ENCODE peak calls at places on chromosome 5, in five cellular contexts. One of them, this sample, is unnamed.

GRCh38 chr5:126900796-126901195 is 123.9 kb downstream of the LMNB1 start:
- DNase-seq in H9: no peak
- DNase-seq in ELF-1: no peak
- DNase-seq in pons: no peak
- DNase-seq in heart right ventricle: no peak
- DNase-seq in this sample: no peak

GRCh38 chr5:172939045-172939444 is 20.2 kb upstream of the RPL26L1 start:
- DNase-seq in ELF-1: peak
- DNase-seq in H9: peak
- DNase-seq in heart right ventricle: no peak
- DNase-seq in pons: no peak
- DNase-seq in this sample: no peak

GRCh38 chr5:179795049-179795862 is 1.5 kb downstream of the LTC4S start:
- DNase-seq in ELF-1: peak
- DNase-seq in H9: peak
- DNase-seq in pons: no peak
- DNase-seq in heart right ventricle: no peak
- DNase-seq in this sample: no peak

GRCh38 chr5:53343187-53343586 is 137.2 kb upstream of the FST start:
- DNase-seq in ELF-1: no peak
- DNase-seq in heart right ventricle: peak
- DNase-seq in pons: peak
- DNase-seq in H9: no peak
- DNase-seq in this sample: no peak

GRCh38 chr5:39716532-39716971 is 291.8 kb upstream of the DAB2 start:
- DNase-seq in H9: peak
- DNase-seq in heart right ventricle: peak
- DNase-seq in ELF-1: peak
- DNase-seq in pons: peak
- DNase-seq in this sample: no peak

GRCh38 chr5:181188700-181189362 is 16.2 kb downstream of the TRIM7 start:
- DNase-seq in H9: peak
- DNase-seq in heart right ventricle: peak
- DNase-seq in ELF-1: peak
- DNase-seq in pons: peak
- DNase-seq in this sample: peak

GRCh38 chr5:152349683-152350526 is 55.2 kb downstream of the NMUR2 start:
- DNase-seq in pons: peak
- DNase-seq in heart right ventricle: peak
- DNase-seq in H9: peak
- DNase-seq in ELF-1: peak
- DNase-seq in this sample: peak

GRCh38 chr5:74232281-74232680 is 408.2 kb downstream of the ENC1 start:
- DNase-seq in H9: no peak
- DNase-seq in heart right ventricle: no peak
- DNase-seq in pons: no peak
- DNase-seq in ELF-1: no peak
- DNase-seq in this sample: no peak

GRCh38 chr5:133859073-133859472 is 109.4 kb downstream of the C5orf15 start:
- DNase-seq in H9: no peak
- DNase-seq in pons: no peak
- DNase-seq in ELF-1: no peak
- DNase-seq in heart right ventricle: no peak
- DNase-seq in this sample: no peak

GRCh38 chr5:100518377-100518776 is 16.8 kb upstream of the FAM174A start:
- DNase-seq in heart right ventricle: no peak
- DNase-seq in ELF-1: no peak
- DNase-seq in H9: peak
- DNase-seq in pons: no peak
- DNase-seq in this sample: no peak

GRCh38 chr5:56429110-56429561 is 196.0 kb upstream of the ANKRD55 start:
- DNase-seq in ELF-1: no peak
- DNase-seq in heart right ventricle: peak
- DNase-seq in pons: no peak
- DNase-seq in H9: no peak
- DNase-seq in this sample: peak

GRCh38 chr5:58764199-58764598 is 181.3 kb downstream of the RAB3C start:
- DNase-seq in ELF-1: no peak
- DNase-seq in pons: no peak
- DNase-seq in heart right ventricle: no peak
- DNase-seq in H9: no peak
- DNase-seq in this sample: no peak

GRCh38 chr5:96709152-96709821 is 47.1 kb downstream of the CAST start:
- DNase-seq in H9: no peak
- DNase-seq in pons: no peak
- DNase-seq in heart right ventricle: no peak
- DNase-seq in ELF-1: no peak
- DNase-seq in this sample: no peak

GRCh38 chr5:148951612-148952011 is 111.2 kb downstream of the SH3TC2 start:
- DNase-seq in pons: no peak
- DNase-seq in heart right ventricle: no peak
- DNase-seq in H9: peak
- DNase-seq in ELF-1: no peak
- DNase-seq in this sample: no peak

GRCh38 chr5:179819296-179820126 is 1.2 kb upstream of the SQSTM1 start:
- DNase-seq in H9: peak
- DNase-seq in ELF-1: peak
- DNase-seq in heart right ventricle: peak
- DNase-seq in pons: peak
- DNase-seq in this sample: peak

GRCh38 chr5:130109152-130109551 is 204.9 kb downstream of the CHSY3 start:
- DNase-seq in H9: no peak
- DNase-seq in ELF-1: no peak
- DNase-seq in heart right ventricle: no peak
- DNase-seq in pons: peak
- DNase-seq in this sample: no peak

GRCh38 chr5:139061274-139061673 is 136.9 kb downstream of the SIL1 start:
- DNase-seq in H9: no peak
- DNase-seq in pons: no peak
- DNase-seq in heart right ventricle: peak
- DNase-seq in ELF-1: no peak
- DNase-seq in this sample: peak

GRCh38 chr5:9543266-9543925 is 2.5 kb downstream of the SEMA5A start:
- DNase-seq in pons: peak
- DNase-seq in ELF-1: no peak
- DNase-seq in H9: no peak
- DNase-seq in heart right ventricle: no peak
- DNase-seq in this sample: no peak

GRCh38 chr5:25435882-25436281 is 791.1 kb upstream of the CDH10 start:
- DNase-seq in pons: no peak
- DNase-seq in ELF-1: no peak
- DNase-seq in H9: no peak
- DNase-seq in heart right ventricle: no peak
- DNase-seq in this sample: no peak

GRCh38 chr5:143135832-143136551 is 267.5 kb downstream of the NR3C1 start:
- DNase-seq in H9: no peak
- DNase-seq in pons: peak
- DNase-seq in heart right ventricle: no peak
- DNase-seq in ELF-1: no peak
- DNase-seq in this sample: peak

GRCh38 chr5:97102010-97102470 is 40.4 kb downstream of the LIX1 start:
- DNase-seq in ELF-1: peak
- DNase-seq in pons: no peak
- DNase-seq in H9: peak
- DNase-seq in heart right ventricle: no peak
- DNase-seq in this sample: no peak

GRCh38 chr5:141637266-141637692 is 482 bp downstream of the RELL2 start:
- DNase-seq in H9: no peak
- DNase-seq in heart right ventricle: no peak
- DNase-seq in ELF-1: peak
- DNase-seq in pons: no peak
- DNase-seq in this sample: no peak

GRCh38 chr5:17748196-17748595 is 113.9 kb downstream of the TAF11L14 start:
- DNase-seq in ELF-1: no peak
- DNase-seq in H9: no peak
- DNase-seq in heart right ventricle: no peak
- DNase-seq in pons: no peak
- DNase-seq in this sample: no peak

GRCh38 chr5:9398227-9398626 is 147.6 kb downstream of the SEMA5A start:
- DNase-seq in H9: no peak
- DNase-seq in ELF-1: no peak
- DNase-seq in pons: no peak
- DNase-seq in heart right ventricle: no peak
- DNase-seq in this sample: no peak

GRCh38 chr5:89097103-89097502 is 214.1 kb upstream of the MEF2C start:
- DNase-seq in heart right ventricle: no peak
- DNase-seq in H9: no peak
- DNase-seq in ELF-1: no peak
- DNase-seq in pons: no peak
- DNase-seq in this sample: no peak

GRCh38 chr5:139552893-139553575 is 8.1 kb upstream of the UBE2D2 start:
- DNase-seq in H9: no peak
- DNase-seq in ELF-1: no peak
- DNase-seq in heart right ventricle: no peak
- DNase-seq in pons: no peak
- DNase-seq in this sample: no peak

GRCh38 chr5:36558652-36559051 is 47.8 kb upstream of the SLC1A3 start:
- DNase-seq in heart right ventricle: no peak
- DNase-seq in H9: no peak
- DNase-seq in pons: no peak
- DNase-seq in ELF-1: no peak
- DNase-seq in this sample: no peak

GRCh38 chr5:161847896-161848510 is at the start of gene GABRA1:
- DNase-seq in ELF-1: peak
- DNase-seq in pons: peak
- DNase-seq in H9: peak
- DNase-seq in heart right ventricle: no peak
- DNase-seq in this sample: no peak

GRCh38 chr5:178307266-178308045 is 74.9 kb upstream of the PHYKPL start:
- DNase-seq in H9: no peak
- DNase-seq in pons: no peak
- DNase-seq in ELF-1: no peak
- DNase-seq in heart right ventricle: no peak
- DNase-seq in this sample: no peak

GRCh38 chr5:23352437-23352836 is 155.0 kb upstream of the PRDM9 start:
- DNase-seq in heart right ventricle: no peak
- DNase-seq in H9: peak
- DNase-seq in pons: no peak
- DNase-seq in ELF-1: peak
- DNase-seq in this sample: no peak

GRCh38 chr5:51389326-51389581 is 6.0 kb downstream of the ISL1 start:
- DNase-seq in heart right ventricle: no peak
- DNase-seq in ELF-1: peak
- DNase-seq in pons: no peak
- DNase-seq in H9: peak
- DNase-seq in this sample: no peak

GRCh38 chr5:159951387-159951786 is 35.1 kb downstream of the ADRA1B start:
- DNase-seq in ELF-1: peak
- DNase-seq in H9: peak
- DNase-seq in pons: no peak
- DNase-seq in heart right ventricle: no peak
- DNase-seq in this sample: no peak

GRCh38 chr5:141040093-141040762 is 10.9 kb upstream of the PCDHB1 start:
- DNase-seq in H9: peak
- DNase-seq in ELF-1: peak
- DNase-seq in pons: peak
- DNase-seq in heart right ventricle: peak
- DNase-seq in this sample: peak

GRCh38 chr5:1550287-1551076 is 26.7 kb upstream of the LPCAT1 start:
- DNase-seq in ELF-1: peak
- DNase-seq in H9: no peak
- DNase-seq in pons: no peak
- DNase-seq in heart right ventricle: no peak
- DNase-seq in this sample: no peak

GRCh38 chr5:116420540-116420939 is 154.1 kb downstream of the SEMA6A start:
- DNase-seq in H9: no peak
- DNase-seq in ELF-1: no peak
- DNase-seq in heart right ventricle: peak
- DNase-seq in pons: no peak
- DNase-seq in this sample: no peak

GRCh38 chr5:14114615-14115251 is 28.4 kb upstream of the TRIO start:
- DNase-seq in ELF-1: peak
- DNase-seq in heart right ventricle: no peak
- DNase-seq in pons: no peak
- DNase-seq in H9: no peak
- DNase-seq in this sample: no peak